ENCODE peak calls at places on chromosomes 1 and 21, in four cellular contexts. T is H9, A is H1, C is IMR-90. Q is an unnamed sample.

GRCh38 chr1:9426291-9426711 is 113.0 kb upstream of the SLC25A33 start:
- DNase-seq in A (no peak), C (no peak), T (no peak), Q (no peak)

GRCh38 chr1:245197911-245198379 is 43.2 kb downstream of the KIF26B start:
- DNase-seq in T (no peak), C (peak; percentile 79), A (no peak), Q (no peak)

GRCh38 chr1:171884475-171884874 is 43.2 kb downstream of the DNM3 start:
- DNase-seq in C (no peak), A (no peak), T (no peak), Q (no peak)

GRCh38 chr1:183272390-183272801 is 86.3 kb downstream of the LAMC2 start:
- DNase-seq in C (peak; percentile 94), T (no peak), A (no peak), Q (no peak)

GRCh38 chr1:63847308-63847910 is 73.6 kb downstream of the ROR1 start:
- DNase-seq in C (no peak), A (no peak), T (no peak), Q (no peak)

GRCh38 chr1:211247921-211248320 is 11.2 kb upstream of the RCOR3 start:
- DNase-seq in C (no peak), T (no peak), A (peak; percentile 29), Q (no peak)

GRCh38 chr1:177948336-177948972 is 21.4 kb downstream of the SEC16B start:
- DNase-seq in A (peak; percentile 69), C (peak; percentile 65), T (peak; percentile 71), Q (peak; percentile 67)

GRCh38 chr1:229973297-229973612 is 93.8 kb upstream of the GALNT2 start:
- DNase-seq in C (no peak), A (no peak), T (no peak), Q (no peak)

GRCh38 chr1:240402318-240402717 is 209.6 kb downstream of the GREM2 start:
- DNase-seq in A (no peak), C (no peak), T (no peak), Q (no peak)

GRCh38 chr1:29758764-29759499 is 522.6 kb downstream of the PTPRU start:
- DNase-seq in C (no peak), A (no peak), T (peak; percentile 20), Q (no peak)

GRCh38 chr1:20343149-20343936 is 52.7 kb downstream of the VWA5B1 start:
- DNase-seq in T (peak; percentile 94), C (no peak), A (peak; percentile 86), Q (peak; percentile 76)

GRCh38 chr1:25123551-25123950 is 108.8 kb downstream of the SYF2 start:
- DNase-seq in A (no peak), T (no peak), C (no peak), Q (no peak)

GRCh38 chr1:39639333-39640130 is at the start of gene HEYL:
- DNase-seq in A (peak; percentile 94), T (peak; percentile 92), C (peak; percentile 19), Q (peak; percentile 70)

GRCh38 chr1:87880747-87881133 is 552.1 kb downstream of the LMO4 start:
- DNase-seq in A (no peak), T (no peak), C (peak; percentile 8), Q (no peak)

GRCh38 chr1:11281518-11282331 is 8.7 kb downstream of the UBIAD1 start:
- DNase-seq in T (no peak), A (no peak), C (peak; percentile 98), Q (no peak)

GRCh38 chr1:53402891-53403655 is 56.1 kb upstream of the DMRTB1 start:
- DNase-seq in C (no peak), A (no peak), T (peak; percentile 22), Q (no peak)
- H4K91ac ChIP-seq in C (no peak overlapping the region), A (no peak overlapping the region), T (no peak overlapping the region), Q (no peak overlapping the region)

DNA sequence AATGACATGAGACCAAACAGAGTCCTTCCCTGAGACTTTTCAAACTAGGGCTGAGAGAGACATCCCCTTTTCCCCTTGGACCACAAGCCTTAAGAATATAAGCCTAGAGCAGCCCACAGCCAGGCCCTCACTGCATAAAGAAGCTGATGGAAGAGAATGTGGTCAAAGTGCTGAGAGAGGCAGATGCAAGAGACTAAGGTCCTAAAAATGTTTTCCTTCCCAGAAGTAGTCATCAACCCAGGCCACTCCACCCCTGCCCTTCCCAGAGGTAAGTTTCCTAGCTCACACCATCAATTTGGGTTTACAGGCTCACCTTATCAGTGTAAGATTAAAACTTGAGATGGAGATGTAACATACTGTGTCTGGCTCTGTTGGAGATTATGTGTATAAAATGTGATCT is 58.2 kb downstream of the BCAR3 start:
- DNase-seq in T (no peak), C (no peak), A (no peak), Q (no peak)
- H3K18ac ChIP-seq in T (no peak overlapping the region), C (no peak overlapping the region), A (no peak overlapping the region), Q (no peak overlapping the region)

GRCh38 chr1:203288351-203288894 is 16.9 kb upstream of the BTG2 start:
- DNase-seq in C (no peak), T (no peak), A (no peak), Q (no peak)

GRCh38 chr1:203289281-203289981 is 15.9 kb upstream of the BTG2 start:
- DNase-seq in A (no peak), T (no peak), C (no peak), Q (no peak)

GRCh38 chr1:203286161-203286984 is 18.9 kb upstream of the BTG2 start:
- DNase-seq in T (no peak), C (no peak), A (no peak), Q (no peak)

GRCh38 chr1:203287109-203287893 is 18.0 kb upstream of the BTG2 start:
- DNase-seq in T (no peak), A (no peak), C (no peak), Q (no peak)

DNA sequence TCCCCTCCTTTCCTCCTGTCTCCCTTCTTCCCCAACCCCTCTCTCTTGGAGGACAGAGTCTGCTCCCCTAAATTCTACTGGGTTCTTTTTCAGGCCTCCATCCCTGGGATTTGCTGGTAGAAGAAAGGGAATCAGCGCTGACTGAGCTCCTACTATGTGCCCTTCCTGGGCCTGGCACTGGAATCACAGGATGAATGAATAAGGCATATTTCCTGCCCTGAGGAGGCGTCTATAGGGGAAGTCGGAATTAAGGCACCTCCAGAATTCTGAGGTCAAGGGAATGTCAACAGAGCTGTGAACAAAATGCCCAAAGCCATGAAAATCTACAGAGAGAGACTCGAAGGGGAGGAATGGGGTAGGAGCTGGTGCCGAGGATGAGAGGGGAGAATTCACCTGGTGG is 17.4 kb upstream of the BTG2 start:
- DNase-seq in A (no peak), T (no peak), C (no peak), Q (no peak)
- H4K91ac ChIP-seq in A (no peak overlapping the region), T (no peak overlapping the region), C (no peak overlapping the region), Q (no peak overlapping the region)

GRCh38 chr21:17901458-17902092 is 82.4 kb upstream of the C21orf91 start:
- DNase-seq in A (no peak), T (peak; percentile 33), C (peak; percentile 10), Q (no peak)

GRCh38 chr21:17900281-17900989 is 81.3 kb upstream of the C21orf91 start:
- DNase-seq in C (no peak), A (peak; percentile 48), T (peak; percentile 68), Q (no peak)

GRCh38 chr21:17903929-17904639 is 84.9 kb upstream of the C21orf91 start:
- DNase-seq in A (no peak), T (no peak), C (no peak), Q (no peak)

GRCh38 chr21:17900990-17901385 is 81.8 kb upstream of the C21orf91 start:
- DNase-seq in C (no peak), T (no peak), A (no peak), Q (no peak)

DNA sequence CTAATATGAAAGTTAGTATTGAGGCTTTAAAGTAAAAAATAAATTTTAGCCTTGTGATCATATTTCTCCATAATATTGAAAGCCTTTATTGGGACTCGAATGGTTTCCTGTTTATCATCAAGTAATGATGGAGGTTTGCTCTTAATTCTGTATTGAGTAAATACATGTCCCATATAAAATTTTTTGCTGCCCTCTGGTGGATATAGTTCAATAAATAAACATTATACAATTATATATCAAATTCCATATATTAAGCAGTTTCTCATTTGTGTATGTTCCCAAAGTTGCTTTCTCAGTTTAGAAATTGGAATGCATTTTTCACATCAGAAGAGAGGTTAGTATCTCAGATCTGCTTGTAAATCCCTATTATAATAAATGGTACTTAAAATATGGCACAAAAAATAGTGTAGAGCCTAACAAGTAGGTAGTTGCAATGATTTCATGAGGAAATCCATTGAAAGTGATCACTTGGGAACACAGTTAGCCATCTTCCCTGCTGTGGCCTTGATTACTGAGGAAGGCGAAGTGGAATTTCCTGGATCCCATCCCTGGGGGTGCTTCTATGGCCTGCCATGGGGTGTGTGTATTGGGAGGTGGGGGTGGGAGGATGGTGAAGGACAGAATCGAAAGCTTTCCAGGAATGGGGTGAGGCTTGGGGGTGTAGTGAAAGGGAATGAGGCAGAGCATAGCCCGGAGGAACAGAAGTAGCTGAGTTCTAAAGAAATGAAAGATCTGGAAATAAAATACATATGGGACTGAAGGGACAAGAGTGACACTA is 84.1 kb upstream of the C21orf91 start:
- DNase-seq in A (no peak), C (peak; percentile 49), T (no peak), Q (no peak)
- H3K18ac ChIP-seq in A (peak overlapping the region; percentile 6), C (no peak overlapping the region), T (no peak overlapping the region), Q (no peak overlapping the region)